ENCODE peak calls at places on chromosome 19, in ten cellular contexts. U is H9; Z is Peyer's patch; M is left ventricle myocardium inferior; D is adrenal gland; E is upper lobe of right lung; N is PC-9; Q is brain microvascular endothelial cell; K is right lobe of liver; C is CD4-positive, alpha-beta T cell. O is an unnamed sample.

GRCh38 chr19:33864311-33864850 is 67.7 kb downstream of the KCTD15 start:
- DNase-seq in U (no peak), Z (no peak), M (no peak), D (no peak), E (no peak), N (no peak), Q (no peak), K (no peak), C (no peak), O (peak; percentile 29)

GRCh38 chr19:49690073-49690655 is 752 bp upstream of the CPT1C start:
- DNase-seq in U (no peak), Z (no peak), M (no peak), D (no peak), E (no peak), N (no peak), Q (no peak), K (no peak), C (no peak), O (no peak)

GRCh38 chr19:6056801-6057650 is 53.3 kb downstream of the RFX2 start:
- DNase-seq in U (peak; percentile 39), Z (no peak), M (peak; percentile 76), D (peak; percentile 85), E (no peak), N (peak; percentile 96), Q (peak; percentile 93), K (no peak), C (no peak), O (peak; percentile 97)

GRCh38 chr19:18610556-18611326 is 1.9 kb upstream of the TMEM59L start:
- DNase-seq in U (peak; percentile 68), Z (no peak), M (no peak), D (no peak), E (no peak), N (no peak), Q (no peak), K (no peak), C (no peak), O (no peak)

GRCh38 chr19:12668346-12668745 is 1.7 kb downstream of the WDR83 start:
- DNase-seq in U (no peak), Z (no peak), M (no peak), D (no peak), E (no peak), N (no peak), Q (no peak), K (no peak), C (no peak), O (no peak)

GRCh38 chr19:8577247-8577646 is at the start of gene MYO1F:
- DNase-seq in U (no peak), Z (peak; percentile 81), M (peak; percentile 65), D (peak; percentile 35), E (peak; percentile 83), N (peak; percentile 33), Q (no peak), K (peak; percentile 84), C (no peak), O (no peak)

GRCh38 chr19:19403373-19403901 is 2.0 kb upstream of the GATAD2A start:
- DNase-seq in U (no peak), Z (no peak), M (no peak), D (peak; percentile 58), E (no peak), N (peak; percentile 91), Q (peak; percentile 11), K (no peak), C (no peak), O (peak; percentile 47)

GRCh38 chr19:8664671-8665057 is 33.9 kb downstream of the ACTL9 start:
- DNase-seq in U (no peak), Z (no peak), M (no peak), D (no peak), E (no peak), N (no peak), Q (no peak), K (no peak), C (no peak), O (no peak)

GRCh38 chr19:58518261-58519086 is 1.1 kb downstream of the ZBTB45 start:
- DNase-seq in U (peak; percentile 32), Z (no peak), M (no peak), D (no peak), E (no peak), N (no peak), Q (no peak), K (no peak), C (no peak), O (no peak)

GRCh38 chr19:58520257-58520599 is 618 bp upstream of the ZBTB45 start:
- DNase-seq in U (no peak), Z (no peak), M (no peak), D (no peak), E (no peak), N (no peak), Q (no peak), K (no peak), C (no peak), O (no peak)

GRCh38 chr19:58519355-58520256 is at the start of gene ZBTB45:
- DNase-seq in U (peak; percentile 95), Z (peak; percentile 84), M (peak; percentile 91), D (peak; percentile 95), E (peak; percentile 95), N (peak; percentile 83), Q (peak; percentile 93), K (peak; percentile 93), C (peak; percentile 80), O (peak; percentile 88)

GRCh38 chr19:58516964-58517833 is 2.4 kb downstream of the ZBTB45 start:
- DNase-seq in U (peak; percentile 26), Z (no peak), M (no peak), D (peak; percentile 22), E (no peak), N (no peak), Q (no peak), K (no peak), C (no peak), O (no peak)

GRCh38 chr19:58519087-58519354 is 589 bp downstream of the ZBTB45 start:
- DNase-seq in U (peak; percentile 80), Z (peak; percentile 53), M (peak; percentile 58), D (peak; percentile 75), E (peak; percentile 83), N (no peak), Q (peak; percentile 65), K (peak; percentile 69), C (no peak), O (peak; percentile 75)
- TF ChIP-seq CTCF in U (peak; percentile 56), Z (peak; percentile 73), M (peak; percentile 73), D (peak; percentile 70), E (peak; percentile 58), N (peak; percentile 48), Q (peak; percentile 91), K (peak; percentile 51), C (no peak), O (peak; percentile 44)

DNA sequence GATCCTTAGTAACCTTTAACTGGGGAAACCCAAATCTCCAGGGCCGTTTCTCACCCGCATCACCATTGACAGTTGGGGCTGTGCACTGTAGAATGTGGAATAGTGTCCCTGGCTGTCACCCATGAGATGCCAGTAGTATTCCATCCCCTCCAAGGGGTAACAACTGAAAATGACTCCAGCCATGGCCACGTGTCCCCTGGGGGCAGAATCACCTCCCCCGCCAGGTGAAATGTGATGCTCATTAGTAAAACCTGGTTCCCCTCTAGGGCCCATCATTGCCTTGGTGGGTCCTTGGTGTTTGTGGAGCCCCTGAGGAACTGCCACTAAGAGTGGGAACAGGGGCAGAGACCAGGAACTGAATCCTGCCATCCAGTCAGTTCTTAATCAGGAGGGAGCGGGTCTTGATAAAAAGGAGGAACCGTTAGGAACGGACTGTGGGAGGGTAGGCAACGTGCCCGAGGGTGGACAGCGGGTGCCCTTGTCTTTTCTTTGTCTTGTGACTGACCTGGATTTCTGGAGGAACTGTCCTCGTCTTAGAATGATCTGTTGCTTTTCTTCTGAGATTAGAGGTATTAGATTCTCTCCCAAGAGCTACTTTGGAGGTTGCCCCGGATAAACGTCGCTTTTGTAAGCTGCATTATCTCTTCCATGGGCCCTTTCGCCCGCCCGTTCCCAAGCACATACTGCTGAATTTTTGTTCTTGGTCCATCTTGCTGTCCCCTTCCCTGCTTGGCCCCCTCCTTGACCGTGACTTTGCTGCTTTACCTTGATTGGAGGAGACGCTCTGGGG is 3.5 kb downstream of the MYO9B start:
- DNase-seq in U (no peak), Z (no peak), M (no peak), D (no peak), E (no peak), N (no peak), Q (no peak), K (no peak), C (no peak), O (no peak)
- H3K27ac ChIP-seq in U (no peak overlapping the region), Z (peak overlapping the region; percentile 77), M (peak overlapping the region; percentile 76), D (peak overlapping the region; percentile 96), E (peak overlapping the region; percentile 49), N (peak overlapping the region; percentile 82), Q (peak overlapping the region; percentile 99), K (peak overlapping the region; percentile 79), C (no peak overlapping the region), O (peak overlapping the region; percentile 95)

GRCh38 chr19:42092350-42092749 is 16.4 kb downstream of the ZNF574 start:
- DNase-seq in U (peak; percentile 61), Z (no peak), M (no peak), D (peak; percentile 31), E (no peak), N (peak; percentile 59), Q (no peak), K (no peak), C (peak; percentile 17), O (peak; percentile 45)
- TF ChIP-seq CTCF in U (peak; percentile 72), Z (peak; percentile 53), M (peak; percentile 61), D (peak; percentile 8), E (peak; percentile 43), N (peak; percentile 76), Q (peak; percentile 74), K (peak; percentile 44), C (peak; percentile 47), O (no peak)

DNA sequence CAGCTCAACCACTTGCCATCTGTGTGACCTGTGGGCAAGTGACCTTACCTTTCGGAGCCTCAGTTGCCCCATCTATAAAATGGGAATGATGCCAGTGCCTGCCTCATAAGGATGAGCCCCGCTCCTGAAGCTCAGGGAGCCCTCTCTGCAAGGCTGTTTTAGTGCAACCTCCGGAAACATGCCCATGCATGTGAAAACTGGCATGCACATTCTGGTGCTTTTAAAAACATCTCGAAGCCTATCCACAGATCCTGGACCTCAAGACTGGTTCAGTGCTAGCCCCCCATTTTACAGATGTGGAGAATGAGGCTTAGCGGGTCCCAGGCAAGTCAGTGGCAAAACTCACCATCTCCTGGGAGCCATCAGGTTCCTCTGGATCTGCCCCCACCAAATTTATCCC is 5.6 kb downstream of the CADM4 start:
- DNase-seq in U (no peak), Z (no peak), M (no peak), D (no peak), E (no peak), N (no peak), Q (no peak), K (no peak), C (no peak), O (peak; percentile 25)
- H3K27ac ChIP-seq in U (no peak overlapping the region), Z (no peak overlapping the region), M (no peak overlapping the region), D (no peak overlapping the region), E (no peak overlapping the region), N (no peak overlapping the region), Q (no peak overlapping the region), K (no peak overlapping the region), C (no peak overlapping the region), O (no peak overlapping the region)

O was measured in RWPE1.